ENCODE peak calls at places on chromosomes 12 and 14, in six cellular contexts. X is H1, T is A549, I is K562, W is HepG2, K is endothelial cell of umbilical vein. P is an unnamed sample.

GRCh38 chr14:103056322-103057027 is 874 bp downstream of the CDC42BPB start:
- DNase-seq in X (no peak), T (peak), I (peak), W (no peak), K (peak), P (peak)

GRCh38 chr12:110743571-110744093 is 941 bp upstream of the PPP1CC start:
- DNase-seq in X (no peak), T (no peak), I (peak), W (no peak), K (no peak), P (peak)

GRCh38 chr12:124686885-124687694 is 119.7 kb upstream of the NCOR2 start:
- DNase-seq in X (no peak), T (no peak), I (no peak), W (no peak), K (no peak), P (no peak)

GRCh38 chr14:50399251-50400032 is 2.8 kb upstream of the CDKL1 start:
- DNase-seq in X (no peak), T (peak), I (no peak), W (no peak), K (peak), P (no peak)

GRCh38 chr12:57739914-57740538 is 1.5 kb upstream of the AGAP2 start:
- DNase-seq in X (no peak), T (no peak), I (no peak), W (no peak), K (no peak), P (no peak)

GRCh38 chr14:92460916-92461579 is 52.5 kb upstream of the RIN3 start:
- DNase-seq in X (no peak), T (no peak), I (no peak), W (no peak), K (peak), P (no peak)

GRCh38 chr12:131091413-131091975 is 137.8 kb downstream of the ADGRD1 start:
- DNase-seq in X (no peak), T (no peak), I (no peak), W (no peak), K (no peak), P (peak)

GRCh38 chr14:21209185-21209584 is 53.3 kb upstream of the OR5AU1 start:
- DNase-seq in X (no peak), T (no peak), I (no peak), W (no peak), K (no peak), P (no peak)

GRCh38 chr12:7433276-7433822 is 10.6 kb downstream of the CD163L1 start:
- DNase-seq in X (no peak), T (peak), I (no peak), W (peak), K (peak), P (no peak)

GRCh38 chr14:37697489-37698121 is 102.2 kb downstream of the TTC6 start:
- DNase-seq in X (no peak), T (no peak), I (no peak), W (peak), K (no peak), P (no peak)

GRCh38 chr12:92065018-92065499 is 80.6 kb downstream of the BTG1 start:
- DNase-seq in X (no peak), T (peak), I (no peak), W (peak), K (no peak), P (no peak)

GRCh38 chr12:117874842-117875434 is 93.9 kb downstream of the KSR2 start:
- DNase-seq in X (peak), T (peak), I (peak), W (peak), K (peak), P (peak)

GRCh38 chr14:69615471-69616407 is 4.3 kb downstream of the SUSD6 start:
- DNase-seq in X (no peak), T (no peak), I (no peak), W (no peak), K (peak), P (no peak)

GRCh38 chr12:41981013-41981412 is 163.7 kb downstream of the GXYLT1 start:
- DNase-seq in X (no peak), T (no peak), I (no peak), W (peak), K (no peak), P (no peak)

GRCh38 chr14:49679271-49679670 is 8.7 kb downstream of the POLE2 start:
- DNase-seq in X (no peak), T (no peak), I (no peak), W (no peak), K (no peak), P (no peak)

GRCh38 chr14:89215166-89215940 is 201.7 kb downstream of the FOXN3 start:
- DNase-seq in X (no peak), T (no peak), I (no peak), W (no peak), K (no peak), P (no peak)

GRCh38 chr14:53953828-53954550 is 2.6 kb downstream of the BMP4 start:
- DNase-seq in X (no peak), T (peak), I (no peak), W (peak), K (no peak), P (peak)

GRCh38 chr14:87286191-87286590 is 706.8 kb downstream of the GALC start:
- DNase-seq in X (no peak), T (no peak), I (no peak), W (no peak), K (no peak), P (no peak)

GRCh38 chr14:103123634-103124500 is 606 bp downstream of the TNFAIP2 start:
- DNase-seq in X (no peak), T (no peak), I (peak), W (no peak), K (peak), P (peak)

GRCh38 chr12:76094754-76095153 is 10.3 kb upstream of the NAP1L1 start:
- DNase-seq in X (no peak), T (no peak), I (no peak), W (no peak), K (no peak), P (no peak)

GRCh38 chr14:59213368-59214315 is 25.2 kb downstream of the DAAM1 start:
- DNase-seq in X (no peak), T (no peak), I (no peak), W (peak), K (no peak), P (no peak)

GRCh38 chr12:46659032-46659703 is 166.6 kb downstream of the SLC38A4 start:
- DNase-seq in X (no peak), T (no peak), I (no peak), W (no peak), K (peak), P (no peak)

GRCh38 chr12:27468241-27468640 is 21.7 kb downstream of the SMCO2 start:
- DNase-seq in X (no peak), T (no peak), I (no peak), W (no peak), K (no peak), P (no peak)

GRCh38 chr14:54593860-54594259 is 26.9 kb downstream of the SAMD4A start:
- DNase-seq in X (no peak), T (no peak), I (no peak), W (no peak), K (peak), P (no peak)

GRCh38 chr14:103393687-103394626 is 8.7 kb downstream of the MARK3 start:
- DNase-seq in X (no peak), T (peak), I (peak), W (no peak), K (peak), P (no peak)

GRCh38 chr12:109894939-109895338 is 5.1 kb upstream of the TCHP start:
- DNase-seq in X (no peak), T (no peak), I (no peak), W (no peak), K (no peak), P (no peak)

GRCh38 chr14:68796418-68797101 is 3.7 kb upstream of the ZFP36L1 start:
- DNase-seq in X (no peak), T (no peak), I (peak), W (no peak), K (no peak), P (no peak)

GRCh38 chr12:44876554-44877275 is 600 bp upstream of the NELL2 start:
- DNase-seq in X (peak), T (peak), I (peak), W (no peak), K (no peak), P (peak)
- TF ChIP-seq JUN in X (no peak), T (no peak), I (no peak), W (no peak), K (no peak), P (no peak)

DNA sequence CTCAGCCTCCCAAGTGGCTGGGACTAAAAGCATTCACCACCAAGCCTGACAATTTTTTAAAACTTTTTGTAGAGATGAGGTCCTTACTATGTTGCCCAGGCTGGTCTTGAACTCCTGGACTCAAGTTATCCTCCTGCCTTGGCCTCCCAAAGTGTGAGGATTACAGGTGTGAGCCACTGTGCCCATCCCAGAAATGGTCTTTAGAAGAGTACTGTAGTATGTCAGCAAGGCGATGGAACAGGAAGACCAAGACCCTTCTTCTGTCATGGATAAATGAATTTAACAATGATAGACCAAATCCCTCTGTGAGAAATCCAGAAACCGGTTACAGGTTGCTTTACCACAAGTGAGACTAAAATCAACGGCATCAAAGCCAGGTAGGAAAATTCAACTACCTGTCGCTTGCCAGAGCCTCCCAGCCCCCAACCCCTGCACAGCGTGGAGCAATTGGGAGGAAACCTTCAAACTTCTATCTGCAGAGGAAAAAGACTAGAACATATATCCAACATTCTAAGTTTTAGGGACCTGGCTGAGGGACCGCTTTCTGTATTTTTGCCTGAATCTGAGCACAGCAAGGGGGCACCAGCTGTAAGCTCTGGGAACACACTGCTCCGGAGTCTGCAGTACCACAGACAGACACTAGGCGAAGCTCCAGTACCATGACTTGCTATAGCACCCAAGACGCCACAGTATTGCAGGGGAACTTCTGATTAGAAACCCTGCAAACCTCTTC is 51.3 kb downstream of the CPSF6 start:
- DNase-seq in X (peak), T (peak), I (peak), W (peak), K (peak), P (peak)
- TF ChIP-seq JUN in X (no peak), T (no peak), I (no peak), W (no peak), K (no peak), P (no peak)

GRCh38 chr12:121237415-121237814 is 27.5 kb downstream of the P2RX4 start:
- DNase-seq in X (no peak), T (no peak), I (no peak), W (no peak), K (peak), P (no peak)
- TF ChIP-seq JUN in X (no peak), T (no peak), I (no peak), W (no peak), K (no peak), P (no peak)

GRCh38 chr14:64170190-64170589 is 124.0 kb downstream of the ESR2 start:
- DNase-seq in X (no peak), T (no peak), I (no peak), W (no peak), K (no peak), P (no peak)
- TF ChIP-seq JUN in X (no peak), T (no peak), I (no peak), W (no peak), K (no peak), P (no peak)

GRCh38 chr12:104304261-104305004 is 894 bp downstream of the EID3 start:
- DNase-seq in X (no peak), T (no peak), I (no peak), W (no peak), K (no peak), P (no peak)
- TF ChIP-seq JUN in X (no peak), T (no peak), I (no peak), W (no peak), K (no peak), P (no peak)

DNA sequence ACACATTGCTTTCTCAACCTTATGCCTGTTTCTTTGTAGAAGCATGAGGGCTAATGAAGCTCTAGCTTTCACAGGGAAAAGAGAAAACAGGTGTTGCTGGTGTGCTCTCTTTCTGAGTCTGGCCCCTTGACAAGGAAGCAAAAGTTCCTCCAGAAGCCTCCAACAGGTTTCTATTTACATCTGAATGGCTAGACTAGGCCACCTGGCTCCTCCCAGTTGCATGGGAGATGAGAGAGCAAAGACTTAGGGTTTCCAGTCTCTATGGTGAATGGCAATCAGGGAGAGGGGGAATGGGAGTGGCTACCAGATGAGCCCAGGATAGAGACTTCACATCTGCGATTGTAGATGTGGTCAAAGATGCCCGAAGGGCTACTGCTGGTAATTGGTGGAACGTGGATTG is 138.1 kb upstream of the PLXNC1 start:
- DNase-seq in X (peak), T (no peak), I (no peak), W (no peak), K (no peak), P (peak)
- TF ChIP-seq JUN in X (no peak), T (no peak), I (no peak), W (no peak), K (no peak), P (no peak)

DNA sequence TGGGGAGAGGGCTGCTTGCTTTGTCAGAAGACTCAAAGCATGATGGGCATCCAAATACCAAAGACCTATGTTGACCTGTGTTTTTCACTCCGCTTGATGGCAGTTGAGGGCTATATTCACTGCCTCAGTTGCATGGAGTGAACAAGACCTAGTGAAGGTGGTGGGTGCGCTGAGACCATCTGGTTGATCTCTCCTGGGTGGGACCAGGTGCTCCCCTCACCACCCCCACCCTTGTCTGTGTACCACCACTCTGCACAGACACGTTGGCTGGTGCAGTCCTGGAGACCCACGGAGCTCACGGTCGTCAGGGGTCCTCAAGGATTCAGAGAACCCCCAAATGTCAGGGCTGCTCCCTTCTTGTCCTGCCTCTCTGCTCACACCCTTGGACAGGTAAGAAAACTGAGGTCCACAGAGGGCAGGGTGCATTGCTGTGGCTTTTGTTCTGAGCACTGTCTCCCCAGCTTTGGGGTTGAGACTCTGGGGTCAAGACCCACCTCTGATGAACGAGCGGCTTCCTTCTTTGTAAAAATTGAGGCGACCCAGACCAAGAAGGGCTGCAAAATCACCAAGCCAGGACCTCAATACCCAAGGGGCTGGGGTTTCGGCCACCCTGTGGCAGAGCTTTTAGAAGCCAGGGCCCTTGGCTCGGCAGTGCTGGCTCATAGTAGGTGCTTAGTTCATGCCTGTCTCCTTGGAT is 166.3 kb upstream of the RTL1 start:
- DNase-seq in X (no peak), T (no peak), I (no peak), W (no peak), K (no peak), P (no peak)
- TF ChIP-seq JUN in X (no peak), T (no peak), I (no peak), W (no peak), K (no peak), P (no peak)

DNA sequence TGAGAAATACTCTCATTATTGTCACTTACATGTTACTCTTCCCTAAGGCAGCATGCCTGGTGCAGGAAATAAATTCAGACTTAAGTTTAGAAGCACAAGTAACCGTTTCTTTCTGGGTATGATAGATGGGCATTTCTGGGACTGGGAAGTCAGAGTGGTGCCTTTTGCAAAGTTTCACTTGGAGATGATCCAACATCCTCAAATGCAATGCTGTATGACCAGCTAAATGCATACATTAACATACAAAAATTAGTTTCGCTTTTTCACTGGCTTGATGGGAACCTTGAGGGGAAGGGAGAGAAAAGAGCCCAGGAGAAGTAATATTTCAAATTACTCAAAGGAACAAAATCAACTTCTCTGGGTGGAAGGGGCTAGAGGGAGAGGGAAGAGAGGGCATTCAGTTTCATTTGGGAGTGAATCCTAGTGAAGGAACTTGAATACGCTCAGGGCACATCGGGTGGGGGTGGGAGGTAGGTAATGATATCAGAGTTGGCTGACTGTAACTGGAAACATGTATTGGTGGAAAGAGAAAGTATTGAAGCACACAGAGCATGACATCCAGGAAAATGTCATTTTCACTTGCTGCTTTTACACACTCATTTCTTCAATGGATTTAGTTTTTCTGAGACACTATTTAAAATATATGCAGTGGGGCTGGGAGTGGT is 175.4 kb downstream of the PTPRO start:
- DNase-seq in X (no peak), T (no peak), I (no peak), W (no peak), K (no peak), P (no peak)
- TF ChIP-seq JUN in X (no peak), T (no peak), I (no peak), W (no peak), K (no peak), P (no peak)